ENCODE peak calls at places on chromosomes 13 and 19, in nine cellular contexts. One of them, this sample, is unnamed.

GRCh38 chr19:7874080-7874856 is at the start of gene PRR36:
- DNase-seq in stomach: peak; percentile 72
- DNase-seq in fibroblast of lung: no peak
- DNase-seq in foreskin fibroblast: peak; percentile 42
- DNase-seq in fibroblast of pulmonary artery: no peak
- DNase-seq in fibroblast of mammary gland: no peak
- DNase-seq in GM12865: no peak
- DNase-seq in kidney: peak; percentile 89
- DNase-seq in bronchial epithelial cell: no peak
- DNase-seq in this sample: no peak

GRCh38 chr19:10829967-10830366 is 6.0 kb downstream of the TMED1 start:
- DNase-seq in stomach: no peak
- DNase-seq in fibroblast of lung: no peak
- DNase-seq in foreskin fibroblast: no peak
- DNase-seq in fibroblast of pulmonary artery: no peak
- DNase-seq in fibroblast of mammary gland: no peak
- DNase-seq in GM12865: no peak
- DNase-seq in kidney: peak; percentile 79
- DNase-seq in bronchial epithelial cell: no peak
- DNase-seq in this sample: no peak

GRCh38 chr13:27744861-27745260 is 47.4 kb upstream of the GSX1 start:
- DNase-seq in stomach: no peak
- DNase-seq in fibroblast of lung: no peak
- DNase-seq in foreskin fibroblast: no peak
- DNase-seq in fibroblast of pulmonary artery: no peak
- DNase-seq in fibroblast of mammary gland: no peak
- DNase-seq in GM12865: no peak
- DNase-seq in kidney: no peak
- DNase-seq in bronchial epithelial cell: no peak
- DNase-seq in this sample: no peak

GRCh38 chr13:98239156-98240076 is 62.3 kb upstream of the RNF113B start:
- DNase-seq in stomach: no peak
- DNase-seq in fibroblast of lung: no peak
- DNase-seq in foreskin fibroblast: peak; percentile 58
- DNase-seq in fibroblast of pulmonary artery: no peak
- DNase-seq in fibroblast of mammary gland: no peak
- DNase-seq in GM12865: no peak
- DNase-seq in kidney: no peak
- DNase-seq in bronchial epithelial cell: no peak
- DNase-seq in this sample: no peak

GRCh38 chr19:43148233-43148632 is 38.1 kb downstream of the PSG5 start:
- DNase-seq in stomach: no peak
- DNase-seq in fibroblast of lung: peak; percentile 82
- DNase-seq in foreskin fibroblast: peak; percentile 79
- DNase-seq in fibroblast of pulmonary artery: peak; percentile 66
- DNase-seq in fibroblast of mammary gland: peak; percentile 61
- DNase-seq in GM12865: no peak
- DNase-seq in kidney: no peak
- DNase-seq in bronchial epithelial cell: peak; percentile 99
- DNase-seq in this sample: no peak

GRCh38 chr13:30835442-30835841 is 70.6 kb upstream of the MEDAG start:
- DNase-seq in stomach: no peak
- DNase-seq in fibroblast of lung: no peak
- DNase-seq in foreskin fibroblast: peak; percentile 56
- DNase-seq in fibroblast of pulmonary artery: no peak
- DNase-seq in fibroblast of mammary gland: no peak
- DNase-seq in GM12865: no peak
- DNase-seq in kidney: no peak
- DNase-seq in bronchial epithelial cell: no peak
- DNase-seq in this sample: no peak

GRCh38 chr13:23558675-23559536 is 11.3 kb upstream of the TNFRSF19 start:
- DNase-seq in stomach: peak; percentile 38
- DNase-seq in fibroblast of lung: peak; percentile 92
- DNase-seq in foreskin fibroblast: peak; percentile 90
- DNase-seq in fibroblast of pulmonary artery: peak; percentile 98
- DNase-seq in fibroblast of mammary gland: peak; percentile 89
- DNase-seq in GM12865: peak; percentile 61
- DNase-seq in kidney: peak; percentile 76
- DNase-seq in bronchial epithelial cell: peak; percentile 95
- DNase-seq in this sample: no peak

GRCh38 chr13:28574617-28575142 is 79.8 kb upstream of the FLT1 start:
- DNase-seq in stomach: no peak
- DNase-seq in fibroblast of lung: peak; percentile 96
- DNase-seq in foreskin fibroblast: peak; percentile 94
- DNase-seq in fibroblast of pulmonary artery: peak; percentile 99
- DNase-seq in fibroblast of mammary gland: peak; percentile 100
- DNase-seq in GM12865: peak; percentile 61
- DNase-seq in kidney: no peak
- DNase-seq in bronchial epithelial cell: peak; percentile 99
- DNase-seq in this sample: peak; percentile 25

GRCh38 chr19:55660404-55660803 is 5.6 kb downstream of the U2AF2 start:
- DNase-seq in stomach: no peak
- DNase-seq in fibroblast of lung: no peak
- DNase-seq in foreskin fibroblast: no peak
- DNase-seq in fibroblast of pulmonary artery: no peak
- DNase-seq in fibroblast of mammary gland: no peak
- DNase-seq in GM12865: no peak
- DNase-seq in kidney: peak; percentile 59
- DNase-seq in bronchial epithelial cell: no peak
- DNase-seq in this sample: no peak

GRCh38 chr13:62706035-62706434 is 1290.4 kb upstream of the PCDH20 start:
- DNase-seq in stomach: no peak
- DNase-seq in fibroblast of lung: peak; percentile 1
- DNase-seq in foreskin fibroblast: no peak
- DNase-seq in fibroblast of pulmonary artery: no peak
- DNase-seq in fibroblast of mammary gland: peak; percentile 0
- DNase-seq in GM12865: no peak
- DNase-seq in kidney: no peak
- DNase-seq in bronchial epithelial cell: peak; percentile 67
- DNase-seq in this sample: no peak

GRCh38 chr13:71866173-71867091 is 572 bp downstream of the DACH1 start:
- DNase-seq in stomach: peak; percentile 31
- DNase-seq in fibroblast of lung: peak; percentile 17
- DNase-seq in foreskin fibroblast: peak; percentile 36
- DNase-seq in fibroblast of pulmonary artery: no peak
- DNase-seq in fibroblast of mammary gland: no peak
- DNase-seq in GM12865: no peak
- DNase-seq in kidney: peak; percentile 73
- DNase-seq in bronchial epithelial cell: no peak
- DNase-seq in this sample: no peak

GRCh38 chr19:49952906-49953305 is 8.1 kb downstream of the SIGLEC11 start:
- DNase-seq in stomach: no peak
- DNase-seq in fibroblast of lung: no peak
- DNase-seq in foreskin fibroblast: no peak
- DNase-seq in fibroblast of pulmonary artery: no peak
- DNase-seq in fibroblast of mammary gland: no peak
- DNase-seq in GM12865: no peak
- DNase-seq in kidney: peak; percentile 19
- DNase-seq in bronchial epithelial cell: no peak
- DNase-seq in this sample: no peak

GRCh38 chr19:4199699-4200293 is 17.3 kb downstream of the ANKRD24 start:
- DNase-seq in stomach: no peak
- DNase-seq in fibroblast of lung: no peak
- DNase-seq in foreskin fibroblast: no peak
- DNase-seq in fibroblast of pulmonary artery: no peak
- DNase-seq in fibroblast of mammary gland: no peak
- DNase-seq in GM12865: no peak
- DNase-seq in kidney: no peak
- DNase-seq in bronchial epithelial cell: no peak
- DNase-seq in this sample: no peak

DNA sequence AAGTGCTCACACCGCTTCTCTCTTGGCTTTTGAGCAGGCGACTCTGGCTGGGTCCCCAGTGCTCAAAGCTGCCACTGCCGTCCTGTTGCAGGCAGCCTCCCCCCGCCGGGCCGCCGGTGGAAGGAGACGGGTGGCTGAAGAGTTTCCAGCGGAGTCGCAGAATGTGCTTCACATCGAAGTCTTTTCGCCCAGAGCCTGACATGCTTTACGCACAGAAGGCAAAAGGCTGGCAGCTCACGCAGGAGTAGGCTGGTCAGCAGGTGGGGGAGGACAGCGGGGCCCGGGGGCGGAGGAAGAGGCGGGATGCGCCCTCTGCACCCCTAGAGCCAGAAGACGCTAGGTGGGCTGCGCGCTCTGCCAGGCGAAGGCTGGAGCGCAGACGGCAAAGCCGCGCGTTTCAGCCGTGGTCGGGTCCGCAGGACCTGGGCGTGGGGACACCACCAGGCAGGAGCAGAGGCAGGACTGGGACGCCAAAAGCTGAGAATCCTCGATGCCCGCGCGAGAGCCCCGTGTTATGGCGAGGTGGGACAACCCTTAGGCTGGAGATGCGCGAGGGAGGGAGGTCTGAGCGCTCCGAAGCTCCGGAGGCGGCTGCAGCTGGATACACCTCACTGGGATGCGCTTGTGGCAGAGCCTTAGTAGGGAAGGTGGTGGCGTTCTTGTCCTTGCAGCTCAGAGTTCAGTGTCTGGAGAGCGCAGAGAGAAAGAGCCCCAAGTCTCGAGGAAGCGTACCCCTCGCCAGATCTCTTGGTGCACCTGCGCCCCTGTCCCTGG is at the start of gene ATXN8OS:
- DNase-seq in stomach: no peak
- DNase-seq in fibroblast of lung: peak; percentile 3
- DNase-seq in foreskin fibroblast: no peak
- DNase-seq in fibroblast of pulmonary artery: no peak
- DNase-seq in fibroblast of mammary gland: no peak
- DNase-seq in GM12865: no peak
- DNase-seq in kidney: peak; percentile 67
- DNase-seq in bronchial epithelial cell: no peak
- DNase-seq in this sample: no peak
- H3K4me3 ChIP-seq in stomach: peak within 1 kb of the TSS; percentile 6
- H3K4me3 ChIP-seq in fibroblast of lung: no peak within 1 kb of the TSS
- H3K4me3 ChIP-seq in foreskin fibroblast: no peak within 1 kb of the TSS
- H3K4me3 ChIP-seq in fibroblast of pulmonary artery: no peak within 1 kb of the TSS
- H3K4me3 ChIP-seq in fibroblast of mammary gland: no peak within 1 kb of the TSS
- H3K4me3 ChIP-seq in GM12865: no peak within 1 kb of the TSS
- H3K4me3 ChIP-seq in kidney: no peak within 1 kb of the TSS
- H3K4me3 ChIP-seq in bronchial epithelial cell: no peak within 1 kb of the TSS
- H3K4me3 ChIP-seq in this sample: no peak within 1 kb of the TSS

DNA sequence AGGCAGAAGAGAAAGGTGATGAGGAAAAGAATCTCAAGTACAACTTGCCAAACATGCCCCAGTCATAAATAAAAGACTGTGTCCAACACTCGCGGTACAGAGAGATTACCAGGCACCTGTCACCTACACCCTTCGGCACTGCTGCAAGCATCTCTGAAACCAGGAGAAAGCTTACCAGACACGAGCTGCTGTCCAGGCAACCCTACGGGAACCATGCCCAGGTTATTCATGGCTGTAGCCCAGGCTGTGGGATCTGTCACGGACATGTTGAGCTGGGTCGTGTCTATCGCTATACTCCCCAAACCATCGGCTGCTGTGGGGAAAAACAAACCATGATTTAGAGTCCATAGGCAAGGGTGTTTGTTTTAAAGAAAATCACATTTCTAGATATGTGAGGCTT is 375.0 kb downstream of the ENOX1 start:
- DNase-seq in stomach: no peak
- DNase-seq in fibroblast of lung: peak; percentile 30
- DNase-seq in foreskin fibroblast: no peak
- DNase-seq in fibroblast of pulmonary artery: no peak
- DNase-seq in fibroblast of mammary gland: no peak
- DNase-seq in GM12865: no peak
- DNase-seq in kidney: peak; percentile 50
- DNase-seq in bronchial epithelial cell: no peak
- DNase-seq in this sample: no peak
- TF ChIP-seq CTCF in stomach: no peak
- TF ChIP-seq CTCF in fibroblast of lung: no peak
- TF ChIP-seq CTCF in foreskin fibroblast: no peak
- TF ChIP-seq CTCF in fibroblast of pulmonary artery: no peak
- TF ChIP-seq CTCF in fibroblast of mammary gland: no peak
- TF ChIP-seq CTCF in GM12865: no peak
- TF ChIP-seq CTCF in kidney: no peak
- TF ChIP-seq CTCF in bronchial epithelial cell: no peak
- TF ChIP-seq CTCF in this sample: no peak

GRCh38 chr19:47469719-47470118 is 2.0 kb downstream of the SLC8A2 start:
- DNase-seq in stomach: no peak
- DNase-seq in fibroblast of lung: no peak
- DNase-seq in foreskin fibroblast: no peak
- DNase-seq in fibroblast of pulmonary artery: no peak
- DNase-seq in fibroblast of mammary gland: no peak
- DNase-seq in GM12865: no peak
- DNase-seq in kidney: no peak
- DNase-seq in bronchial epithelial cell: no peak
- DNase-seq in this sample: no peak
- H3K4me3 ChIP-seq in stomach: no peak overlapping the region
- H3K4me3 ChIP-seq in fibroblast of lung: no peak overlapping the region
- H3K4me3 ChIP-seq in foreskin fibroblast: no peak overlapping the region
- H3K4me3 ChIP-seq in fibroblast of pulmonary artery: no peak overlapping the region
- H3K4me3 ChIP-seq in fibroblast of mammary gland: no peak overlapping the region
- H3K4me3 ChIP-seq in GM12865: no peak overlapping the region
- H3K4me3 ChIP-seq in kidney: no peak overlapping the region
- H3K4me3 ChIP-seq in bronchial epithelial cell: no peak overlapping the region
- H3K4me3 ChIP-seq in this sample: no peak overlapping the region

GRCh38 chr13:66795636-66796035 is 434.5 kb downstream of the PCDH9 start:
- DNase-seq in stomach: no peak
- DNase-seq in fibroblast of lung: no peak
- DNase-seq in foreskin fibroblast: no peak
- DNase-seq in fibroblast of pulmonary artery: no peak
- DNase-seq in fibroblast of mammary gland: no peak
- DNase-seq in GM12865: no peak
- DNase-seq in kidney: no peak
- DNase-seq in bronchial epithelial cell: no peak
- DNase-seq in this sample: no peak
- TF ChIP-seq CTCF in stomach: no peak
- TF ChIP-seq CTCF in fibroblast of lung: no peak
- TF ChIP-seq CTCF in foreskin fibroblast: no peak
- TF ChIP-seq CTCF in fibroblast of pulmonary artery: no peak
- TF ChIP-seq CTCF in fibroblast of mammary gland: no peak
- TF ChIP-seq CTCF in GM12865: no peak
- TF ChIP-seq CTCF in kidney: no peak
- TF ChIP-seq CTCF in bronchial epithelial cell: no peak
- TF ChIP-seq CTCF in this sample: no peak

GRCh38 chr13:73230714-73231113 is 171.9 kb downstream of the KLF5 start:
- DNase-seq in stomach: no peak
- DNase-seq in fibroblast of lung: no peak
- DNase-seq in foreskin fibroblast: no peak
- DNase-seq in fibroblast of pulmonary artery: no peak
- DNase-seq in fibroblast of mammary gland: peak; percentile 11
- DNase-seq in GM12865: peak; percentile 21
- DNase-seq in kidney: no peak
- DNase-seq in bronchial epithelial cell: peak; percentile 62
- DNase-seq in this sample: no peak
- H3K4me3 ChIP-seq in stomach: no peak overlapping the region
- H3K4me3 ChIP-seq in fibroblast of lung: no peak overlapping the region
- H3K4me3 ChIP-seq in foreskin fibroblast: no peak overlapping the region
- H3K4me3 ChIP-seq in fibroblast of pulmonary artery: no peak overlapping the region
- H3K4me3 ChIP-seq in fibroblast of mammary gland: no peak overlapping the region
- H3K4me3 ChIP-seq in GM12865: no peak overlapping the region
- H3K4me3 ChIP-seq in kidney: no peak overlapping the region
- H3K4me3 ChIP-seq in bronchial epithelial cell: no peak overlapping the region
- H3K4me3 ChIP-seq in this sample: no peak overlapping the region

DNA sequence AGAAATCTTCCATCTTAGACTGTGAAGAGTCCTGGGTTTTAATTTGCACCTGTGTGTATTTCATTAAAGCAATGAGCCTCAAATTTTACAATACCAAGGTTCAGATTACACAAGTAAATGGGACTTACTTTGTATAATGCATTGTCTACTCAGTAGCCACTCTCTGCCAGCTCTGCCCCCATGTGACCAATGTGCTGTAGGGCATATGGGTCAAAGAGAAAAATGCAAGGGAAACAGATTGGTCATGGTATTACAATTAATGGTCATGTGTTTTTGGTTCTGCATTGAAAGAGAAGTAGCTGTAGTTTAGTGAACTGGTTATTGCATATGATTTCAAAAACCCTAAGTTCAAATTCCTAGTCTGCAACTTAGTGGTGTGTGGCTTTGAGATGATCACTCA is 545.5 kb downstream of the SUCLA2 start:
- DNase-seq in stomach: no peak
- DNase-seq in fibroblast of lung: no peak
- DNase-seq in foreskin fibroblast: peak; percentile 78
- DNase-seq in fibroblast of pulmonary artery: peak; percentile 23
- DNase-seq in fibroblast of mammary gland: peak; percentile 52
- DNase-seq in GM12865: peak; percentile 38
- DNase-seq in kidney: no peak
- DNase-seq in bronchial epithelial cell: no peak
- DNase-seq in this sample: no peak
- TF ChIP-seq CTCF in stomach: no peak
- TF ChIP-seq CTCF in fibroblast of lung: peak; percentile 12
- TF ChIP-seq CTCF in foreskin fibroblast: no peak
- TF ChIP-seq CTCF in fibroblast of pulmonary artery: peak; percentile 7
- TF ChIP-seq CTCF in fibroblast of mammary gland: peak; percentile 22
- TF ChIP-seq CTCF in GM12865: peak; percentile 27
- TF ChIP-seq CTCF in kidney: no peak
- TF ChIP-seq CTCF in bronchial epithelial cell: no peak
- TF ChIP-seq CTCF in this sample: no peak

This sample was measured in GM12864.